ENCODE peak calls at places on chromosomes 3 and 15, in nine cellular contexts. O is amygdala; F is central memory CD8-positive, alpha-beta T cell; Y is GM10248; E is substantia nigra; D is stimulated activated CD8-positive, alpha-beta memory T cell treated with anti-CD3 and anti-CD28 coated beads, Interleukin-12 subunit alpha, Interleukin-12 subunit beta, amount 100 ng/mL, for 4 hours; N is fibroblast of pulmonary artery; A is NCI-H446; Z is retinal pigment epithelial cell. U is an unnamed sample.

GRCh38 chr3:58414538-58415197 is 19.0 kb downstream of the PDHB start:
- DNase-seq in O (no peak), F (peak), Y (peak), E (no peak), D (no peak), N (peak), A (peak), Z (no peak), U (peak)

GRCh38 chr15:100788731-100789105 is 90.9 kb upstream of the ALDH1A3 start:
- DNase-seq in O (no peak), F (no peak), Y (no peak), E (no peak), D (no peak), N (no peak), A (no peak), Z (no peak), U (no peak)

GRCh38 chr15:74653426-74654082 is 37.9 kb downstream of the CLK3 start:
- DNase-seq in O (no peak), F (no peak), Y (no peak), E (no peak), D (no peak), N (peak), A (no peak), Z (peak), U (no peak)

GRCh38 chr3:106130384-106131084 is 261.7 kb upstream of the CBLB start:
- DNase-seq in O (no peak), F (no peak), Y (no peak), E (no peak), D (no peak), N (peak), A (no peak), Z (no peak), U (no peak)

GRCh38 chr15:70650567-70650966 is 112.8 kb downstream of the UACA start:
- DNase-seq in O (no peak), F (no peak), Y (no peak), E (no peak), D (no peak), N (peak), A (no peak), Z (no peak), U (no peak)

GRCh38 chr15:52678468-52679231 is 538 bp downstream of the ATOSA start:
- DNase-seq in O (peak), F (peak), Y (peak), E (peak), D (peak), N (peak), A (peak), Z (no peak), U (peak)

GRCh38 chr3:171543759-171544284 is 83.6 kb upstream of the TNIK start:
- DNase-seq in O (no peak), F (no peak), Y (no peak), E (no peak), D (no peak), N (no peak), A (no peak), Z (no peak), U (no peak)

GRCh38 chr3:56775356-56775914 is 26.3 kb downstream of the ARHGEF3 start:
- DNase-seq in O (no peak), F (no peak), Y (no peak), E (no peak), D (no peak), N (no peak), A (no peak), Z (no peak), U (peak)

U was measured in midbrain.